ENCODE peak calls at places on chromosomes 1 and 21, in six cellular contexts. One of them, this sample, is unnamed.

GRCh38 chr1:175192630-175193338 is at the start of gene KIAA0040:
- DNase-seq in mucosa of gallbladder: peak; percentile 67
- DNase-seq in ascending aorta: peak; percentile 91
- DNase-seq in psoas muscle: peak; percentile 81
- DNase-seq in stimulated activated CD4-positive, alpha-beta T cell treated with anti-CD3 and anti-CD28 coated beads, Interleukin-4, amount 100 ng/mL, for 48 hours: peak; percentile 48
- DNase-seq in AG04450: no peak
- DNase-seq in this sample: peak; percentile 40

GRCh38 chr1:15409400-15410222 is at the start of gene EFHD2:
- DNase-seq in mucosa of gallbladder: peak; percentile 82
- DNase-seq in ascending aorta: peak; percentile 90
- DNase-seq in psoas muscle: peak; percentile 84
- DNase-seq in stimulated activated CD4-positive, alpha-beta T cell treated with anti-CD3 and anti-CD28 coated beads, Interleukin-4, amount 100 ng/mL, for 48 hours: peak; percentile 73
- DNase-seq in AG04450: no peak
- DNase-seq in this sample: peak; percentile 77

GRCh38 chr1:196858811-196859210 is 29.0 kb upstream of the CFHR4 start:
- DNase-seq in mucosa of gallbladder: no peak
- DNase-seq in ascending aorta: no peak
- DNase-seq in psoas muscle: no peak
- DNase-seq in stimulated activated CD4-positive, alpha-beta T cell treated with anti-CD3 and anti-CD28 coated beads, Interleukin-4, amount 100 ng/mL, for 48 hours: no peak
- DNase-seq in AG04450: no peak
- DNase-seq in this sample: no peak

GRCh38 chr1:118958140-118958539 is 30.0 kb downstream of the TBX15 start:
- DNase-seq in mucosa of gallbladder: no peak
- DNase-seq in ascending aorta: no peak
- DNase-seq in psoas muscle: no peak
- DNase-seq in stimulated activated CD4-positive, alpha-beta T cell treated with anti-CD3 and anti-CD28 coated beads, Interleukin-4, amount 100 ng/mL, for 48 hours: no peak
- DNase-seq in AG04450: no peak
- DNase-seq in this sample: no peak

GRCh38 chr1:222009105-222009730 is 267.3 kb upstream of the DUSP10 start:
- DNase-seq in mucosa of gallbladder: no peak
- DNase-seq in ascending aorta: no peak
- DNase-seq in psoas muscle: no peak
- DNase-seq in stimulated activated CD4-positive, alpha-beta T cell treated with anti-CD3 and anti-CD28 coated beads, Interleukin-4, amount 100 ng/mL, for 48 hours: no peak
- DNase-seq in AG04450: no peak
- DNase-seq in this sample: peak; percentile 23

GRCh38 chr1:101025283-101025679 is 303 bp downstream of the DPH5 start:
- DNase-seq in mucosa of gallbladder: no peak
- DNase-seq in ascending aorta: no peak
- DNase-seq in psoas muscle: no peak
- DNase-seq in stimulated activated CD4-positive, alpha-beta T cell treated with anti-CD3 and anti-CD28 coated beads, Interleukin-4, amount 100 ng/mL, for 48 hours: no peak
- DNase-seq in AG04450: no peak
- DNase-seq in this sample: no peak

GRCh38 chr1:191588905-191589304 is 569.4 kb upstream of the RGS18 start:
- DNase-seq in mucosa of gallbladder: no peak
- DNase-seq in ascending aorta: no peak
- DNase-seq in psoas muscle: no peak
- DNase-seq in stimulated activated CD4-positive, alpha-beta T cell treated with anti-CD3 and anti-CD28 coated beads, Interleukin-4, amount 100 ng/mL, for 48 hours: no peak
- DNase-seq in AG04450: no peak
- DNase-seq in this sample: no peak

GRCh38 chr1:164660415-164661174 is 101.6 kb downstream of the PBX1 start:
- DNase-seq in mucosa of gallbladder: no peak
- DNase-seq in ascending aorta: no peak
- DNase-seq in psoas muscle: no peak
- DNase-seq in stimulated activated CD4-positive, alpha-beta T cell treated with anti-CD3 and anti-CD28 coated beads, Interleukin-4, amount 100 ng/mL, for 48 hours: no peak
- DNase-seq in AG04450: no peak
- DNase-seq in this sample: no peak

GRCh38 chr1:16724718-16725438 is 15.4 kb upstream of the RNU1-4 start:
- DNase-seq in mucosa of gallbladder: peak; percentile 14
- DNase-seq in ascending aorta: peak; percentile 68
- DNase-seq in psoas muscle: peak; percentile 19
- DNase-seq in stimulated activated CD4-positive, alpha-beta T cell treated with anti-CD3 and anti-CD28 coated beads, Interleukin-4, amount 100 ng/mL, for 48 hours: no peak
- DNase-seq in AG04450: no peak
- DNase-seq in this sample: no peak

GRCh38 chr1:155082941-155083541 is 4.4 kb downstream of the EFNA3 start:
- DNase-seq in mucosa of gallbladder: no peak
- DNase-seq in ascending aorta: no peak
- DNase-seq in psoas muscle: no peak
- DNase-seq in stimulated activated CD4-positive, alpha-beta T cell treated with anti-CD3 and anti-CD28 coated beads, Interleukin-4, amount 100 ng/mL, for 48 hours: no peak
- DNase-seq in AG04450: no peak
- DNase-seq in this sample: no peak

GRCh38 chr1:37485902-37486679 is 11.7 kb downstream of the ZC3H12A start:
- DNase-seq in mucosa of gallbladder: no peak
- DNase-seq in ascending aorta: peak; percentile 64
- DNase-seq in psoas muscle: no peak
- DNase-seq in stimulated activated CD4-positive, alpha-beta T cell treated with anti-CD3 and anti-CD28 coated beads, Interleukin-4, amount 100 ng/mL, for 48 hours: no peak
- DNase-seq in AG04450: no peak
- DNase-seq in this sample: no peak

GRCh38 chr1:23010734-23011449 is 4.8 kb downstream of the TEX46 start:
- DNase-seq in mucosa of gallbladder: no peak
- DNase-seq in ascending aorta: no peak
- DNase-seq in psoas muscle: no peak
- DNase-seq in stimulated activated CD4-positive, alpha-beta T cell treated with anti-CD3 and anti-CD28 coated beads, Interleukin-4, amount 100 ng/mL, for 48 hours: no peak
- DNase-seq in AG04450: no peak
- DNase-seq in this sample: no peak

GRCh38 chr1:88013485-88013884 is 670.6 kb upstream of the PKN2 start:
- DNase-seq in mucosa of gallbladder: no peak
- DNase-seq in ascending aorta: no peak
- DNase-seq in psoas muscle: no peak
- DNase-seq in stimulated activated CD4-positive, alpha-beta T cell treated with anti-CD3 and anti-CD28 coated beads, Interleukin-4, amount 100 ng/mL, for 48 hours: no peak
- DNase-seq in AG04450: no peak
- DNase-seq in this sample: no peak

GRCh38 chr1:43545686-43546387 is 15.2 kb downstream of the PTPRF start:
- DNase-seq in mucosa of gallbladder: peak; percentile 93
- DNase-seq in ascending aorta: peak; percentile 84
- DNase-seq in psoas muscle: peak; percentile 55
- DNase-seq in stimulated activated CD4-positive, alpha-beta T cell treated with anti-CD3 and anti-CD28 coated beads, Interleukin-4, amount 100 ng/mL, for 48 hours: no peak
- DNase-seq in AG04450: no peak
- DNase-seq in this sample: no peak

GRCh38 chr1:76090284-76091180 is 16.0 kb downstream of the ST6GALNAC3 start:
- DNase-seq in mucosa of gallbladder: no peak
- DNase-seq in ascending aorta: no peak
- DNase-seq in psoas muscle: no peak
- DNase-seq in stimulated activated CD4-positive, alpha-beta T cell treated with anti-CD3 and anti-CD28 coated beads, Interleukin-4, amount 100 ng/mL, for 48 hours: no peak
- DNase-seq in AG04450: no peak
- DNase-seq in this sample: no peak

GRCh38 chr1:243487036-243487648 is 231.3 kb downstream of the SDCCAG8 start:
- DNase-seq in mucosa of gallbladder: no peak
- DNase-seq in ascending aorta: no peak
- DNase-seq in psoas muscle: no peak
- DNase-seq in stimulated activated CD4-positive, alpha-beta T cell treated with anti-CD3 and anti-CD28 coated beads, Interleukin-4, amount 100 ng/mL, for 48 hours: no peak
- DNase-seq in AG04450: no peak
- DNase-seq in this sample: no peak

GRCh38 chr1:240466509-240466908 is 145.4 kb downstream of the GREM2 start:
- DNase-seq in mucosa of gallbladder: no peak
- DNase-seq in ascending aorta: no peak
- DNase-seq in psoas muscle: no peak
- DNase-seq in stimulated activated CD4-positive, alpha-beta T cell treated with anti-CD3 and anti-CD28 coated beads, Interleukin-4, amount 100 ng/mL, for 48 hours: no peak
- DNase-seq in AG04450: no peak
- DNase-seq in this sample: no peak

GRCh38 chr21:33293811-33294216 is 27.6 kb downstream of the IL10RB start:
- DNase-seq in mucosa of gallbladder: no peak
- DNase-seq in ascending aorta: peak; percentile 49
- DNase-seq in psoas muscle: no peak
- DNase-seq in stimulated activated CD4-positive, alpha-beta T cell treated with anti-CD3 and anti-CD28 coated beads, Interleukin-4, amount 100 ng/mL, for 48 hours: no peak
- DNase-seq in AG04450: no peak
- DNase-seq in this sample: peak; percentile 26

GRCh38 chr1:86833461-86834215 is 80.3 kb downstream of the SELENOF start:
- DNase-seq in mucosa of gallbladder: peak; percentile 84
- DNase-seq in ascending aorta: peak; percentile 83
- DNase-seq in psoas muscle: peak; percentile 61
- DNase-seq in stimulated activated CD4-positive, alpha-beta T cell treated with anti-CD3 and anti-CD28 coated beads, Interleukin-4, amount 100 ng/mL, for 48 hours: peak; percentile 22
- DNase-seq in AG04450: peak; percentile 74
- DNase-seq in this sample: peak; percentile 47

GRCh38 chr1:88890790-88891317 is 513 bp downstream of the GTF2B start:
- DNase-seq in mucosa of gallbladder: peak; percentile 41
- DNase-seq in ascending aorta: no peak
- DNase-seq in psoas muscle: no peak
- DNase-seq in stimulated activated CD4-positive, alpha-beta T cell treated with anti-CD3 and anti-CD28 coated beads, Interleukin-4, amount 100 ng/mL, for 48 hours: no peak
- DNase-seq in AG04450: no peak
- DNase-seq in this sample: no peak

GRCh38 chr1:203536981-203537455 is 43.1 kb downstream of the OPTC start:
- DNase-seq in mucosa of gallbladder: peak; percentile 74
- DNase-seq in ascending aorta: peak; percentile 77
- DNase-seq in psoas muscle: peak; percentile 45
- DNase-seq in stimulated activated CD4-positive, alpha-beta T cell treated with anti-CD3 and anti-CD28 coated beads, Interleukin-4, amount 100 ng/mL, for 48 hours: no peak
- DNase-seq in AG04450: peak; percentile 41
- DNase-seq in this sample: no peak

GRCh38 chr1:64608015-64608650 is 136.7 kb upstream of the RAVER2 start:
- DNase-seq in mucosa of gallbladder: no peak
- DNase-seq in ascending aorta: no peak
- DNase-seq in psoas muscle: no peak
- DNase-seq in stimulated activated CD4-positive, alpha-beta T cell treated with anti-CD3 and anti-CD28 coated beads, Interleukin-4, amount 100 ng/mL, for 48 hours: no peak
- DNase-seq in AG04450: no peak
- DNase-seq in this sample: no peak

GRCh38 chr1:75543705-75544104 is 67.2 kb downstream of the SLC44A5 start:
- DNase-seq in mucosa of gallbladder: no peak
- DNase-seq in ascending aorta: no peak
- DNase-seq in psoas muscle: no peak
- DNase-seq in stimulated activated CD4-positive, alpha-beta T cell treated with anti-CD3 and anti-CD28 coated beads, Interleukin-4, amount 100 ng/mL, for 48 hours: no peak
- DNase-seq in AG04450: no peak
- DNase-seq in this sample: no peak

GRCh38 chr1:42844592-42845140 is 1.7 kb upstream of the ZNF691 start:
- DNase-seq in mucosa of gallbladder: no peak
- DNase-seq in ascending aorta: no peak
- DNase-seq in psoas muscle: no peak
- DNase-seq in stimulated activated CD4-positive, alpha-beta T cell treated with anti-CD3 and anti-CD28 coated beads, Interleukin-4, amount 100 ng/mL, for 48 hours: no peak
- DNase-seq in AG04450: no peak
- DNase-seq in this sample: no peak

GRCh38 chr1:46274224-46275029 is 26.9 kb downstream of the RAD54L start:
- DNase-seq in mucosa of gallbladder: no peak
- DNase-seq in ascending aorta: no peak
- DNase-seq in psoas muscle: no peak
- DNase-seq in stimulated activated CD4-positive, alpha-beta T cell treated with anti-CD3 and anti-CD28 coated beads, Interleukin-4, amount 100 ng/mL, for 48 hours: no peak
- DNase-seq in AG04450: no peak
- DNase-seq in this sample: no peak

GRCh38 chr1:21914468-21914867 is 22.6 kb downstream of the HSPG2 start:
- DNase-seq in mucosa of gallbladder: no peak
- DNase-seq in ascending aorta: no peak
- DNase-seq in psoas muscle: no peak
- DNase-seq in stimulated activated CD4-positive, alpha-beta T cell treated with anti-CD3 and anti-CD28 coated beads, Interleukin-4, amount 100 ng/mL, for 48 hours: no peak
- DNase-seq in AG04450: no peak
- DNase-seq in this sample: no peak

GRCh38 chr1:112271270-112271669 is 124.7 kb upstream of the CTTNBP2NL start:
- DNase-seq in mucosa of gallbladder: no peak
- DNase-seq in ascending aorta: no peak
- DNase-seq in psoas muscle: no peak
- DNase-seq in stimulated activated CD4-positive, alpha-beta T cell treated with anti-CD3 and anti-CD28 coated beads, Interleukin-4, amount 100 ng/mL, for 48 hours: no peak
- DNase-seq in AG04450: no peak
- DNase-seq in this sample: no peak

GRCh38 chr1:211684791-211685190 is 9.4 kb upstream of the NEK2 start:
- DNase-seq in mucosa of gallbladder: no peak
- DNase-seq in ascending aorta: no peak
- DNase-seq in psoas muscle: no peak
- DNase-seq in stimulated activated CD4-positive, alpha-beta T cell treated with anti-CD3 and anti-CD28 coated beads, Interleukin-4, amount 100 ng/mL, for 48 hours: no peak
- DNase-seq in AG04450: peak; percentile 10
- DNase-seq in this sample: no peak

GRCh38 chr1:233143266-233143665 is 152.3 kb downstream of the PCNX2 start:
- DNase-seq in mucosa of gallbladder: no peak
- DNase-seq in ascending aorta: no peak
- DNase-seq in psoas muscle: no peak
- DNase-seq in stimulated activated CD4-positive, alpha-beta T cell treated with anti-CD3 and anti-CD28 coated beads, Interleukin-4, amount 100 ng/mL, for 48 hours: no peak
- DNase-seq in AG04450: no peak
- DNase-seq in this sample: no peak

GRCh38 chr1:86846166-86846647 is 67.7 kb downstream of the SELENOF start:
- DNase-seq in mucosa of gallbladder: no peak
- DNase-seq in ascending aorta: no peak
- DNase-seq in psoas muscle: no peak
- DNase-seq in stimulated activated CD4-positive, alpha-beta T cell treated with anti-CD3 and anti-CD28 coated beads, Interleukin-4, amount 100 ng/mL, for 48 hours: no peak
- DNase-seq in AG04450: peak; percentile 50
- DNase-seq in this sample: no peak

GRCh38 chr1:209549384-209550001 is 34.0 kb upstream of the CAMK1G start:
- DNase-seq in mucosa of gallbladder: no peak
- DNase-seq in ascending aorta: no peak
- DNase-seq in psoas muscle: no peak
- DNase-seq in stimulated activated CD4-positive, alpha-beta T cell treated with anti-CD3 and anti-CD28 coated beads, Interleukin-4, amount 100 ng/mL, for 48 hours: no peak
- DNase-seq in AG04450: no peak
- DNase-seq in this sample: no peak

GRCh38 chr1:218942421-218942820 is 231.3 kb upstream of the LYPLAL1 start:
- DNase-seq in mucosa of gallbladder: no peak
- DNase-seq in ascending aorta: no peak
- DNase-seq in psoas muscle: peak; percentile 9
- DNase-seq in stimulated activated CD4-positive, alpha-beta T cell treated with anti-CD3 and anti-CD28 coated beads, Interleukin-4, amount 100 ng/mL, for 48 hours: no peak
- DNase-seq in AG04450: no peak
- DNase-seq in this sample: no peak